ENCODE peak calls at places on chromosomes 7 and 10, in nine cellular contexts. One of them, this sample, is unnamed.

GRCh38 chr10:117673611-117674010 is 131.1 kb downstream of the EMX2 start:
- DNase-seq in dorsolateral prefrontal cortex: no peak
- DNase-seq in osteoblast: no peak
- DNase-seq in GM23338: no peak
- DNase-seq in upper lobe of right lung: no peak
- DNase-seq in astrocyte of the spinal cord: no peak
- DNase-seq in omental fat pad: no peak
- DNase-seq in right atrium auricular region: no peak
- DNase-seq in PC-9: no peak
- DNase-seq in this sample: no peak

GRCh38 chr7:87543623-87544022 is 57.1 kb downstream of the ABCB1 start:
- DNase-seq in upper lobe of right lung: no peak
- DNase-seq in astrocyte of the spinal cord: peak
- DNase-seq in dorsolateral prefrontal cortex: no peak
- DNase-seq in osteoblast: no peak
- DNase-seq in omental fat pad: no peak
- DNase-seq in right atrium auricular region: no peak
- DNase-seq in PC-9: no peak
- DNase-seq in GM23338: no peak
- DNase-seq in this sample: no peak

GRCh38 chr10:48573045-48573444 is 31.8 kb downstream of the ARHGAP22 start:
- DNase-seq in right atrium auricular region: no peak
- DNase-seq in PC-9: no peak
- DNase-seq in GM23338: no peak
- DNase-seq in astrocyte of the spinal cord: no peak
- DNase-seq in omental fat pad: no peak
- DNase-seq in upper lobe of right lung: no peak
- DNase-seq in dorsolateral prefrontal cortex: no peak
- DNase-seq in osteoblast: no peak
- DNase-seq in this sample: no peak

GRCh38 chr7:665751-666453 is 60.6 kb upstream of the DNAAF5 start:
- DNase-seq in osteoblast: peak
- DNase-seq in astrocyte of the spinal cord: no peak
- DNase-seq in omental fat pad: no peak
- DNase-seq in GM23338: peak
- DNase-seq in PC-9: peak
- DNase-seq in dorsolateral prefrontal cortex: no peak
- DNase-seq in right atrium auricular region: peak
- DNase-seq in upper lobe of right lung: peak
- DNase-seq in this sample: no peak

GRCh38 chr7:89666436-89666835 is 487.8 kb upstream of the STEAP1 start:
- DNase-seq in omental fat pad: no peak
- DNase-seq in upper lobe of right lung: no peak
- DNase-seq in GM23338: no peak
- DNase-seq in PC-9: no peak
- DNase-seq in dorsolateral prefrontal cortex: no peak
- DNase-seq in osteoblast: no peak
- DNase-seq in right atrium auricular region: no peak
- DNase-seq in astrocyte of the spinal cord: no peak
- DNase-seq in this sample: no peak

GRCh38 chr10:127278001-127278400 is 81.6 kb upstream of the INSYN2A start:
- DNase-seq in GM23338: no peak
- DNase-seq in astrocyte of the spinal cord: peak
- DNase-seq in upper lobe of right lung: no peak
- DNase-seq in omental fat pad: no peak
- DNase-seq in right atrium auricular region: no peak
- DNase-seq in dorsolateral prefrontal cortex: no peak
- DNase-seq in osteoblast: no peak
- DNase-seq in PC-9: no peak
- DNase-seq in this sample: peak

GRCh38 chr7:140275069-140275961 is 98.5 kb upstream of the KDM7A start:
- DNase-seq in right atrium auricular region: no peak
- DNase-seq in osteoblast: no peak
- DNase-seq in upper lobe of right lung: no peak
- DNase-seq in GM23338: no peak
- DNase-seq in dorsolateral prefrontal cortex: no peak
- DNase-seq in astrocyte of the spinal cord: no peak
- DNase-seq in omental fat pad: no peak
- DNase-seq in PC-9: no peak
- DNase-seq in this sample: no peak

GRCh38 chr7:91436655-91437054 is 172.4 kb downstream of the FZD1 start:
- DNase-seq in omental fat pad: no peak
- DNase-seq in GM23338: peak
- DNase-seq in osteoblast: no peak
- DNase-seq in dorsolateral prefrontal cortex: no peak
- DNase-seq in PC-9: no peak
- DNase-seq in upper lobe of right lung: no peak
- DNase-seq in astrocyte of the spinal cord: no peak
- DNase-seq in right atrium auricular region: no peak
- DNase-seq in this sample: no peak

DNA sequence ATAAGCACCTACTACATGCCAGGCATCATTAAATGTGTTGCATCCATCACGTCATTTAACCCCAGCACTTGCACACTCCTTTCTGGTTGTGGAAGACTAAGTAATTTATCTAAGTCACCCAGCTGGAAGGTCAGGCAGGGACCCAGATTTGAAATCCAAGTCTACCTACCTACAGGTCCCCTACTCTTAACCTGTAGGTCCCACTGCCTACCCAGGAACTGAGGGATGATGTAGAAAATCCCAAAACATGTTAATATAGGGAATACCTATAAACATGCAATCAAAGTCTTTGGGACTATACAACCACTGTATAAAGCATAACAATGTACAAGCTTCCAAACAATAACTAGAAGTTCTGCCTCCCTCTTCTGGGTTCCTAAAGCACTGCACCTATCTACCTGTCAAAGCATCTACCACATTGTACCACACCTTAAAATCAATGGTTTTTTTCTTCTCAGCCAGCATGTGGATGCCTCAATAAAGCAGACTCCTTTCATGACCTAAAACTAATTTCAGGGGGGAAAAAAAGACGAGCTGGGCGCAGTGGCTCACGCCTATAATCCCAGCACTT is 5.6 kb downstream of the IL6 start:
- DNase-seq in PC-9: peak
- DNase-seq in dorsolateral prefrontal cortex: no peak
- DNase-seq in osteoblast: no peak
- DNase-seq in upper lobe of right lung: no peak
- DNase-seq in GM23338: peak
- DNase-seq in right atrium auricular region: no peak
- DNase-seq in omental fat pad: no peak
- DNase-seq in astrocyte of the spinal cord: peak
- DNase-seq in this sample: no peak
- TF ChIP-seq CTCF in PC-9: peak
- TF ChIP-seq CTCF in dorsolateral prefrontal cortex: no peak
- TF ChIP-seq CTCF in osteoblast: peak
- TF ChIP-seq CTCF in upper lobe of right lung: peak
- TF ChIP-seq CTCF in GM23338: peak
- TF ChIP-seq CTCF in right atrium auricular region: peak
- TF ChIP-seq CTCF in omental fat pad: no peak
- TF ChIP-seq CTCF in astrocyte of the spinal cord: peak
- TF ChIP-seq CTCF in this sample: peak

DNA sequence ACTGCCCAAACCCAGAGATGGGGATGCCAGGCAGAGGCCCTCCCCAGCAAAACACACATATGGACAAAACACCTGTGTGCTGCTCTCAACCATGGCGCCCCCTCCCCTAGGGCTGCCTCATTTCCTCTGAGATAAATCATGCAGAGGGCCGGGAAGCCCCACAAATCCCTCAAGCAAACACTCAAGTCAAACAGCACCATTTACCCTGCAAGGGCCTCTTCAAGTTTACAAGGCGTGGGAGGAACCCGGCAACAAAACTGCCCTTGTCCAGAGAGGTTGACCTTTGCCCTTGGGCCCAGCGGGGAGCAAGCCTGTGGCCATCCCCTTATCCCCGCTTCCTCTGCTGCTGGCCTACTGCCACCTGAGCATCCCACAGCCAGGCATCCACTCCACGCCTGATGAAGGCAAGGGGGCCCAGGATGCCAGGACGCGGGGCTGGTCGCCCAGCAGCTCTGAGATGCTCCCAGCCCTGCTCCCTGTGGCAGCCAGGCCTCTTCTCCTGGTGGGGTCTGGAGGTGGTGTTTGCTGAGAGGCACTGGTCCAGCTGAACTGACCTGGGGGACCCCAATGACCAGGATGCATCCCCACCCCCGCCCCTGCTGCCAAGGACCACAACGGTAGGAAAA is 77.4 kb downstream of the DLG5 start:
- DNase-seq in dorsolateral prefrontal cortex: no peak
- DNase-seq in GM23338: no peak
- DNase-seq in osteoblast: no peak
- DNase-seq in omental fat pad: no peak
- DNase-seq in PC-9: no peak
- DNase-seq in astrocyte of the spinal cord: no peak
- DNase-seq in right atrium auricular region: no peak
- DNase-seq in upper lobe of right lung: no peak
- DNase-seq in this sample: no peak
- TF ChIP-seq CTCF in dorsolateral prefrontal cortex: no peak
- TF ChIP-seq CTCF in GM23338: no peak
- TF ChIP-seq CTCF in osteoblast: no peak
- TF ChIP-seq CTCF in omental fat pad: no peak
- TF ChIP-seq CTCF in PC-9: no peak
- TF ChIP-seq CTCF in astrocyte of the spinal cord: no peak
- TF ChIP-seq CTCF in right atrium auricular region: no peak
- TF ChIP-seq CTCF in upper lobe of right lung: no peak
- TF ChIP-seq CTCF in this sample: no peak

GRCh38 chr10:1138529-1138928 is 82.3 kb downstream of the WDR37 start:
- DNase-seq in GM23338: no peak
- DNase-seq in osteoblast: no peak
- DNase-seq in dorsolateral prefrontal cortex: no peak
- DNase-seq in upper lobe of right lung: no peak
- DNase-seq in PC-9: no peak
- DNase-seq in astrocyte of the spinal cord: no peak
- DNase-seq in right atrium auricular region: no peak
- DNase-seq in omental fat pad: no peak
- DNase-seq in this sample: no peak

GRCh38 chr10:1141261-1141660 is 85.1 kb downstream of the WDR37 start:
- DNase-seq in astrocyte of the spinal cord: no peak
- DNase-seq in right atrium auricular region: no peak
- DNase-seq in PC-9: no peak
- DNase-seq in GM23338: no peak
- DNase-seq in upper lobe of right lung: no peak
- DNase-seq in dorsolateral prefrontal cortex: no peak
- DNase-seq in omental fat pad: no peak
- DNase-seq in osteoblast: no peak
- DNase-seq in this sample: no peak

GRCh38 chr10:1141701-1142100 is 85.5 kb downstream of the WDR37 start:
- DNase-seq in upper lobe of right lung: no peak
- DNase-seq in osteoblast: no peak
- DNase-seq in right atrium auricular region: no peak
- DNase-seq in GM23338: no peak
- DNase-seq in dorsolateral prefrontal cortex: no peak
- DNase-seq in PC-9: no peak
- DNase-seq in astrocyte of the spinal cord: no peak
- DNase-seq in omental fat pad: no peak
- DNase-seq in this sample: no peak

GRCh38 chr10:1137499-1138163 is 81.4 kb downstream of the WDR37 start:
- DNase-seq in right atrium auricular region: peak
- DNase-seq in upper lobe of right lung: no peak
- DNase-seq in astrocyte of the spinal cord: no peak
- DNase-seq in osteoblast: no peak
- DNase-seq in PC-9: no peak
- DNase-seq in omental fat pad: no peak
- DNase-seq in dorsolateral prefrontal cortex: no peak
- DNase-seq in GM23338: no peak
- DNase-seq in this sample: no peak

GRCh38 chr10:1142596-1142995 is 86.4 kb downstream of the WDR37 start:
- DNase-seq in astrocyte of the spinal cord: no peak
- DNase-seq in osteoblast: peak
- DNase-seq in omental fat pad: no peak
- DNase-seq in right atrium auricular region: no peak
- DNase-seq in GM23338: peak
- DNase-seq in dorsolateral prefrontal cortex: no peak
- DNase-seq in PC-9: no peak
- DNase-seq in upper lobe of right lung: no peak
- DNase-seq in this sample: no peak
- TF ChIP-seq CTCF in astrocyte of the spinal cord: peak
- TF ChIP-seq CTCF in osteoblast: peak
- TF ChIP-seq CTCF in omental fat pad: no peak
- TF ChIP-seq CTCF in right atrium auricular region: no peak
- TF ChIP-seq CTCF in GM23338: peak
- TF ChIP-seq CTCF in dorsolateral prefrontal cortex: peak
- TF ChIP-seq CTCF in PC-9: no peak
- TF ChIP-seq CTCF in upper lobe of right lung: no peak
- TF ChIP-seq CTCF in this sample: peak

GRCh38 chr7:50696810-50697582 is 85.7 kb downstream of the GRB10 start:
- DNase-seq in right atrium auricular region: no peak
- DNase-seq in upper lobe of right lung: no peak
- DNase-seq in astrocyte of the spinal cord: no peak
- DNase-seq in osteoblast: no peak
- DNase-seq in GM23338: peak
- DNase-seq in PC-9: no peak
- DNase-seq in omental fat pad: no peak
- DNase-seq in dorsolateral prefrontal cortex: no peak
- DNase-seq in this sample: no peak
- TF ChIP-seq CTCF in right atrium auricular region: peak
- TF ChIP-seq CTCF in upper lobe of right lung: peak
- TF ChIP-seq CTCF in astrocyte of the spinal cord: peak
- TF ChIP-seq CTCF in osteoblast: peak
- TF ChIP-seq CTCF in GM23338: peak
- TF ChIP-seq CTCF in PC-9: peak
- TF ChIP-seq CTCF in omental fat pad: no peak
- TF ChIP-seq CTCF in dorsolateral prefrontal cortex: peak
- TF ChIP-seq CTCF in this sample: no peak

GRCh38 chr10:19290770-19291169 is 242.2 kb downstream of the MALRD1 start:
- DNase-seq in astrocyte of the spinal cord: no peak
- DNase-seq in osteoblast: no peak
- DNase-seq in right atrium auricular region: no peak
- DNase-seq in upper lobe of right lung: no peak
- DNase-seq in dorsolateral prefrontal cortex: no peak
- DNase-seq in GM23338: no peak
- DNase-seq in omental fat pad: no peak
- DNase-seq in PC-9: no peak
- DNase-seq in this sample: no peak

DNA sequence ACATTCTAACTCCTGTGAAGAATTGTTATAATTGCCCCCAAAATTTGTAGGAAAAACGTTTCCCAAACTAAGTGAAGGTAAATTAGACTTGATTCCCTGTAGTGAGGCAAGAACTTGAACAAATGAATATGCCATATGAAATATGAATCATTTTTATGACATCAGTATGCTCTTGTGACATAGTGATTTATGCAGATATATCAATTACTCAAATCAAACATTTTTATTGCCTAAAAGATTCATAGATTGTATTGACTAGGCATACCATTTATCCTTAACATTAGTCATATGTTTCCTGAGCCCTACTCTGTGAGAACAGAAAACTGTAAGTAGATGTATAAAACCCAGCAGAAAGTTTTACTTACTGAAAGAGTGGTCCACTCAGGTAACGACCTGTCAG is 245.6 kb downstream of the MALRD1 start:
- DNase-seq in osteoblast: no peak
- DNase-seq in GM23338: no peak
- DNase-seq in dorsolateral prefrontal cortex: no peak
- DNase-seq in right atrium auricular region: no peak
- DNase-seq in astrocyte of the spinal cord: no peak
- DNase-seq in upper lobe of right lung: no peak
- DNase-seq in PC-9: no peak
- DNase-seq in omental fat pad: no peak
- DNase-seq in this sample: no peak
- TF ChIP-seq CTCF in osteoblast: no peak
- TF ChIP-seq CTCF in GM23338: no peak
- TF ChIP-seq CTCF in dorsolateral prefrontal cortex: no peak
- TF ChIP-seq CTCF in right atrium auricular region: no peak
- TF ChIP-seq CTCF in astrocyte of the spinal cord: no peak
- TF ChIP-seq CTCF in upper lobe of right lung: no peak
- TF ChIP-seq CTCF in PC-9: no peak
- TF ChIP-seq CTCF in omental fat pad: no peak
- TF ChIP-seq CTCF in this sample: no peak

GRCh38 chr7:49324707-49325106 is 400.4 kb downstream of the CDC14C start:
- DNase-seq in PC-9: no peak
- DNase-seq in GM23338: peak
- DNase-seq in right atrium auricular region: no peak
- DNase-seq in osteoblast: no peak
- DNase-seq in dorsolateral prefrontal cortex: no peak
- DNase-seq in omental fat pad: no peak
- DNase-seq in astrocyte of the spinal cord: no peak
- DNase-seq in upper lobe of right lung: no peak
- DNase-seq in this sample: no peak
- TF ChIP-seq CTCF in PC-9: peak
- TF ChIP-seq CTCF in GM23338: no peak
- TF ChIP-seq CTCF in right atrium auricular region: no peak
- TF ChIP-seq CTCF in osteoblast: no peak
- TF ChIP-seq CTCF in dorsolateral prefrontal cortex: no peak
- TF ChIP-seq CTCF in omental fat pad: no peak
- TF ChIP-seq CTCF in astrocyte of the spinal cord: no peak
- TF ChIP-seq CTCF in upper lobe of right lung: no peak
- TF ChIP-seq CTCF in this sample: no peak